ENCODE peak calls at places on chromosome 9, in five cellular contexts. D is tibial nerve, E is fibroblast of the aortic adventitia, T is GM20000, S is AG10803. Z is an unnamed sample.

GRCh38 chr9:2053883-2054845 is 39.0 kb downstream of the SMARCA2 start:
- DNase-seq in S (peak; percentile 85), T (peak; percentile 64), E (peak; percentile 81), D (peak; percentile 8), Z (no peak)

GRCh38 chr9:72864327-72864726 is 88.5 kb downstream of the ALDH1A1 start:
- DNase-seq in E (no peak), T (no peak), D (no peak), S (no peak), Z (no peak)

GRCh38 chr9:119179701-119180100 is 189.5 kb downstream of the BRINP1 start:
- DNase-seq in E (no peak), T (no peak), D (no peak), S (no peak), Z (no peak)

GRCh38 chr9:70421272-70422180 is 7.1 kb upstream of the KLF9 start:
- DNase-seq in E (peak; percentile 58), T (peak; percentile 24), S (peak; percentile 48), D (peak; percentile 59), Z (no peak)

GRCh38 chr9:124390812-124391658 is 24.2 kb downstream of the PSMB7 start:
- DNase-seq in D (no peak), S (peak; percentile 62), T (no peak), E (peak; percentile 73), Z (peak; percentile 55)

GRCh38 chr9:101028346-101029299 is at the start of gene PLPPR1:
- DNase-seq in S (peak; percentile 24), E (peak; percentile 21), D (no peak), T (no peak), Z (no peak)

GRCh38 chr9:116733010-116733641 is 46.0 kb downstream of the TRIM32 start:
- DNase-seq in S (no peak), E (no peak), T (peak; percentile 35), D (no peak), Z (no peak)

GRCh38 chr9:135471751-135472640 is 7.6 kb upstream of the PPP1R26 start:
- DNase-seq in S (no peak), T (no peak), D (no peak), E (no peak), Z (no peak)

GRCh38 chr9:92097997-92098482 is 17.2 kb downstream of the SPTLC1 start:
- DNase-seq in D (peak; percentile 16), S (peak; percentile 42), E (peak; percentile 64), T (no peak), Z (peak; percentile 89)

GRCh38 chr9:85541876-85542275 is 199.9 kb downstream of the AGTPBP1 start:
- DNase-seq in S (no peak), D (no peak), E (peak; percentile 11), T (no peak), Z (no peak)

GRCh38 chr9:26229324-26230054 is 551.2 kb upstream of the TUSC1 start:
- DNase-seq in D (no peak), S (no peak), E (no peak), T (no peak), Z (no peak)

DNA sequence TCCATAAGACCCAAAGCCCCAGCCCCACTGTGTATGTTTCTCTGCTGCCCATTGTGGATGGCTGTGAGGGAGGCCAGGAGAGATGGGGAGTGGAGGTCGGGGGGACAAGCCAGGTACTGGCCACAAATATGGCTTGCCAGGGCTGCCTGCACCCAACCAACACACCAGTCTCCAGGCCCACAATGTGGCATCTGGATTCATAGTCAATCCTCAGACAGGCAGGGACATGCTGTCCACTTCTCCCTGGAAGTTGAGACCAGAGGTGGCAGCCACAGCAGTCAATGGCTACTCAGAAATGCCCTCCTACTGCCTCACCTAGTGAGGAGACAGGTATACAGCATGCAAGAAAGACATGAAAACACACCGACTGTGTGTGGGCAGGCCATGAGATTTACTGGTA is 61.2 kb upstream of the SLC25A51 start:
- DNase-seq in T (no peak), S (no peak), E (no peak), D (no peak), Z (peak; percentile 24)
- TF ChIP-seq CTCF in T (no peak), S (no peak), E (no peak), D (no peak), Z (no peak)

GRCh38 chr9:93164085-93164484 is 19.9 kb upstream of the WNK2 start:
- DNase-seq in S (no peak), E (no peak), D (no peak), T (no peak), Z (no peak)
- TF ChIP-seq CTCF in S (no peak), E (no peak), D (no peak), T (no peak), Z (no peak)

GRCh38 chr9:133752739-133753446 is 14.7 kb upstream of the SARDH start:
- DNase-seq in E (no peak), D (no peak), T (no peak), S (no peak), Z (no peak)

GRCh38 chr9:133759146-133759900 is 21.2 kb upstream of the SARDH start:
- DNase-seq in S (no peak), T (no peak), D (peak; percentile 22), E (peak; percentile 42), Z (no peak)

GRCh38 chr9:133758228-133758627 is 20.1 kb upstream of the SARDH start:
- DNase-seq in T (no peak), S (no peak), D (no peak), E (no peak), Z (no peak)

GRCh38 chr9:133750927-133751649 is 12.9 kb upstream of the SARDH start:
- DNase-seq in D (no peak), T (no peak), E (no peak), S (no peak), Z (no peak)

DNA sequence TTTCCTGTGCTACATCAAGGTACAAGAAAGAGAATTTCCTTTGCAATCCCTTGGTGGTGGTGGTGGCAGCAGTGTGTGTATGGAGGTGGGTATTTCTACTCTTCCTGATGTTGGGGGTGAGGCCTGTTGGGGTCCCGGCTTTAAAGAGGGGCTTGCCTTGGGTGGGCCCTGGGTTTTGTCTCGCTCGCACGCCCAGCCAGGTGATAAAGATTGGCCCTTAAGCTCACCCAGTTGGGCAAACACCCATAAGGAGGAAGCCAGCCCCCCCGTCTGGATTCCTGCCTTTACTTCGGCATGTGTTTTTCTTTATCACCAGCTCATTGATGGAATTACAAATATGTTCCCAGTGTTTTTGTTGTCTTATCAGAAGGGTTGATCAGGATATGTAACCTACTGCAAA is 16.0 kb upstream of the SARDH start:
- DNase-seq in D (no peak), S (no peak), E (no peak), T (no peak), Z (no peak)
- TF ChIP-seq CTCF in D (no peak), S (no peak), E (no peak), T (no peak), Z (no peak)

DNA sequence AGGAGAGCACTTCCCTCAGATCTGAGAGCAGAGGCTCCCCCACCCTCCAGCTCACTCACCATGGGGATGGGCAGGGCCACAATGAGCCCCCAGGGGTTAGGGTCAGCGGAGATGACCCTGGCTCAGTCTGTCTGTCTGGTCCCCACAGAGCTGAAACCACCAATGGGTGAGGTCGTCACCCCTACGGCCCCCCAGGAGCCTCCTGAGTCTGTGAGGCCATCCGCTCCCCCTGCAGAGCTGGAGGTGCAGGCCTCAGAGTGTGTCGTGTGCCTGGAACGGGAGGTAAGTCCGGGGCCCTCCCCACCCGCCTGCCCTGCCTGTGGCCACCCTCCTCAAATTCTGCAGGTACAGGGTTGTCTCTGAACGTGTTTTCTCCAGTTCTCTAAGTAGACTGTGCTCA is 49.6 kb downstream of the LRSAM1 start:
- DNase-seq in S (no peak), E (no peak), T (no peak), D (no peak), Z (no peak)
- TF ChIP-seq CTCF in S (no peak), E (no peak), T (no peak), D (no peak), Z (no peak)

DNA sequence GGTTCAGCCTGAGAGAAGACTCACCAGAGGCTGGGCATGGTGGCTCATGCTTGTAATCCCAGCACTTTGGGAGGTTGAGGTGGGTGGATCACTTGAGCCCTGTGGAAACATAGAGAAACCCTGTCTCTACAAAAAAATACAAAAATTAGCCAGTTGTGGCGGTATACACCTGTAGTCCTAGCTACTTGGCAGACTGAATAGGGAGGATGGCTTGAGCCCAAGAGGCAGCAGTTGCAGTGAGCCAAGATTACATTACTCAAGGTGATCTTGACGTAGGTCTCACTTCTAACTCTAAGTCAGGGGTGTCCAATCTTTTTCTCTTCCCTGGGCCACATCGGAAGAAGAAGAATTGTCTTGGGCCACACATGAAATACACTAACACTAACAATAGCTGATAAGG is 16.2 kb upstream of the ATP6V1G1 start:
- DNase-seq in D (no peak), S (no peak), T (no peak), E (no peak), Z (no peak)
- TF ChIP-seq CTCF in D (no peak), S (no peak), T (no peak), E (no peak), Z (no peak)

GRCh38 chr9:133463864-133464615 is 4.3 kb downstream of the CACFD1 start:
- DNase-seq in D (no peak), T (no peak), S (no peak), E (no peak), Z (no peak)

GRCh38 chr9:133468374-133468773 is 8.6 kb downstream of the CACFD1 start:
- DNase-seq in D (no peak), S (no peak), E (no peak), T (no peak), Z (no peak)

GRCh38 chr9:133464638-133465037 is 4.9 kb downstream of the CACFD1 start:
- DNase-seq in D (no peak), E (no peak), T (no peak), S (no peak), Z (no peak)

GRCh38 chr9:133468777-133469455 is 9.1 kb downstream of the CACFD1 start:
- DNase-seq in D (no peak), T (no peak), E (no peak), S (no peak), Z (no peak)

GRCh38 chr9:133467101-133467500 is 7.3 kb downstream of the CACFD1 start:
- DNase-seq in S (no peak), T (no peak), D (no peak), E (no peak), Z (no peak)
- TF ChIP-seq CTCF in S (no peak), T (no peak), D (no peak), E (no peak), Z (no peak)

DNA sequence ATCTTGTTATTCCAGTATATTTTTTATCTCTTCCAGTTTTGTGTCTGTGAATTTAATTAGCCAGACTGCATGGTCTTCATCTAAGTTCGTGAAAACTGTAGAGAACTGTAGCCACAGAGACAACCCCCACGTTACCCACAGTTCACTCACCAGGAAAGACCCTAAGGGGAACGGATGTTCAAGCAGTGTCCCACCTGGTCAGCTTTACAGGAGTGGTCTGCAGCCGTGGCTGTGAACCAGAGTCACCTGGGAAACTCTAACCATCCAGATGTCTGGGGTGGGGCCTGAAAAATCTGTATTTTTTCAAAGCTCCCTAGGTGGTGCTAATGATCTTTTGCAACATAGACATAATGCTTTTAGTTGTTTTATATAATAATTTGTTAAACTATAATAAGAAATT is 47.6 kb upstream of the ANGPTL2 start:
- DNase-seq in E (no peak), T (no peak), S (no peak), D (no peak), Z (no peak)
- TF ChIP-seq CTCF in E (peak; percentile 5), T (no peak), S (no peak), D (no peak), Z (no peak)

GRCh38 chr9:83920469-83920941 is 727 bp downstream of the KIF27 start:
- DNase-seq in T (peak; percentile 64), D (no peak), E (peak; percentile 50), S (peak; percentile 35), Z (peak; percentile 78)
- TF ChIP-seq CTCF in T (no peak), D (peak; percentile 4), E (peak; percentile 53), S (peak; percentile 58), Z (peak; percentile 36)